ENCODE peak calls at places on chromosomes 16 and 17, in eight cellular contexts. One of them, this sample, is unnamed.

GRCh38 chr17:61457226-61457983 is 5.2 kb downstream of the TBX4 start:
- DNase-seq in glutamatergic neuron: no peak
- DNase-seq in progenitor cell of endocrine pancreas: no peak
- DNase-seq in activated CD4-positive, CD25-positive, alpha-beta regulatory T cell treated with anti-CD3 and anti-CD28 coated beads, Interleukin-2, amount 50 U/mL, for 16 hours: no peak
- DNase-seq in ovary: no peak
- DNase-seq in H1: no peak
- DNase-seq in GM03348: no peak
- DNase-seq in stimulated activated CD4-positive, alpha-beta T cell treated with anti-CD3 and anti-CD28 coated beads, TNF-alpha, amount 100 ng/mL, for 48 hours: no peak
- DNase-seq in this sample: no peak

GRCh38 chr16:76226481-76226880 is 50.7 kb upstream of the CNTNAP4 start:
- DNase-seq in H1: no peak
- DNase-seq in activated CD4-positive, CD25-positive, alpha-beta regulatory T cell treated with anti-CD3 and anti-CD28 coated beads, Interleukin-2, amount 50 U/mL, for 16 hours: no peak
- DNase-seq in glutamatergic neuron: no peak
- DNase-seq in progenitor cell of endocrine pancreas: no peak
- DNase-seq in GM03348: no peak
- DNase-seq in ovary: no peak
- DNase-seq in stimulated activated CD4-positive, alpha-beta T cell treated with anti-CD3 and anti-CD28 coated beads, TNF-alpha, amount 100 ng/mL, for 48 hours: no peak
- DNase-seq in this sample: no peak

GRCh38 chr16:23754594-23755483 is at the start of gene CHP2:
- DNase-seq in H1: no peak
- DNase-seq in progenitor cell of endocrine pancreas: no peak
- DNase-seq in GM03348: peak; percentile 16
- DNase-seq in stimulated activated CD4-positive, alpha-beta T cell treated with anti-CD3 and anti-CD28 coated beads, TNF-alpha, amount 100 ng/mL, for 48 hours: no peak
- DNase-seq in activated CD4-positive, CD25-positive, alpha-beta regulatory T cell treated with anti-CD3 and anti-CD28 coated beads, Interleukin-2, amount 50 U/mL, for 16 hours: no peak
- DNase-seq in ovary: no peak
- DNase-seq in glutamatergic neuron: peak; percentile 23
- DNase-seq in this sample: no peak

GRCh38 chr17:79154951-79155557 is 80.4 kb downstream of the ENGASE start:
- DNase-seq in stimulated activated CD4-positive, alpha-beta T cell treated with anti-CD3 and anti-CD28 coated beads, TNF-alpha, amount 100 ng/mL, for 48 hours: no peak
- DNase-seq in activated CD4-positive, CD25-positive, alpha-beta regulatory T cell treated with anti-CD3 and anti-CD28 coated beads, Interleukin-2, amount 50 U/mL, for 16 hours: no peak
- DNase-seq in glutamatergic neuron: no peak
- DNase-seq in ovary: no peak
- DNase-seq in progenitor cell of endocrine pancreas: no peak
- DNase-seq in H1: no peak
- DNase-seq in GM03348: no peak
- DNase-seq in this sample: no peak

GRCh38 chr16:47037396-47037745 is 63.9 kb upstream of the DNAJA2 start:
- DNase-seq in progenitor cell of endocrine pancreas: no peak
- DNase-seq in stimulated activated CD4-positive, alpha-beta T cell treated with anti-CD3 and anti-CD28 coated beads, TNF-alpha, amount 100 ng/mL, for 48 hours: no peak
- DNase-seq in H1: no peak
- DNase-seq in glutamatergic neuron: no peak
- DNase-seq in ovary: no peak
- DNase-seq in GM03348: no peak
- DNase-seq in activated CD4-positive, CD25-positive, alpha-beta regulatory T cell treated with anti-CD3 and anti-CD28 coated beads, Interleukin-2, amount 50 U/mL, for 16 hours: no peak
- DNase-seq in this sample: no peak

GRCh38 chr16:53131363-53132071 is 76.7 kb downstream of the CHD9 start:
- DNase-seq in progenitor cell of endocrine pancreas: peak; percentile 37
- DNase-seq in stimulated activated CD4-positive, alpha-beta T cell treated with anti-CD3 and anti-CD28 coated beads, TNF-alpha, amount 100 ng/mL, for 48 hours: peak; percentile 48
- DNase-seq in H1: no peak
- DNase-seq in ovary: peak; percentile 74
- DNase-seq in activated CD4-positive, CD25-positive, alpha-beta regulatory T cell treated with anti-CD3 and anti-CD28 coated beads, Interleukin-2, amount 50 U/mL, for 16 hours: peak; percentile 21
- DNase-seq in GM03348: peak; percentile 78
- DNase-seq in glutamatergic neuron: peak; percentile 63
- DNase-seq in this sample: peak; percentile 39

GRCh38 chr17:8073627-8074485 is 13.7 kb downstream of the ALOX12B start:
- DNase-seq in H1: no peak
- DNase-seq in GM03348: peak; percentile 87
- DNase-seq in activated CD4-positive, CD25-positive, alpha-beta regulatory T cell treated with anti-CD3 and anti-CD28 coated beads, Interleukin-2, amount 50 U/mL, for 16 hours: peak; percentile 61
- DNase-seq in ovary: peak; percentile 63
- DNase-seq in stimulated activated CD4-positive, alpha-beta T cell treated with anti-CD3 and anti-CD28 coated beads, TNF-alpha, amount 100 ng/mL, for 48 hours: peak; percentile 72
- DNase-seq in progenitor cell of endocrine pancreas: peak; percentile 69
- DNase-seq in glutamatergic neuron: peak; percentile 89
- DNase-seq in this sample: no peak

GRCh38 chr16:3413730-3414379 is 12.8 kb downstream of the ZNF174 start:
- DNase-seq in GM03348: no peak
- DNase-seq in activated CD4-positive, CD25-positive, alpha-beta regulatory T cell treated with anti-CD3 and anti-CD28 coated beads, Interleukin-2, amount 50 U/mL, for 16 hours: no peak
- DNase-seq in glutamatergic neuron: no peak
- DNase-seq in stimulated activated CD4-positive, alpha-beta T cell treated with anti-CD3 and anti-CD28 coated beads, TNF-alpha, amount 100 ng/mL, for 48 hours: no peak
- DNase-seq in progenitor cell of endocrine pancreas: no peak
- DNase-seq in H1: no peak
- DNase-seq in ovary: no peak
- DNase-seq in this sample: no peak

GRCh38 chr16:84144859-84145639 is at the start of the genes DNAAF1 and HSDL1:
- DNase-seq in glutamatergic neuron: peak; percentile 97
- DNase-seq in H1: peak; percentile 67
- DNase-seq in ovary: peak; percentile 96
- DNase-seq in stimulated activated CD4-positive, alpha-beta T cell treated with anti-CD3 and anti-CD28 coated beads, TNF-alpha, amount 100 ng/mL, for 48 hours: peak; percentile 88
- DNase-seq in activated CD4-positive, CD25-positive, alpha-beta regulatory T cell treated with anti-CD3 and anti-CD28 coated beads, Interleukin-2, amount 50 U/mL, for 16 hours: peak; percentile 91
- DNase-seq in progenitor cell of endocrine pancreas: peak; percentile 97
- DNase-seq in GM03348: peak; percentile 100
- DNase-seq in this sample: peak; percentile 90

GRCh38 chr17:27807567-27808470 is 7.5 kb upstream of the NOS2 start:
- DNase-seq in GM03348: no peak
- DNase-seq in H1: no peak
- DNase-seq in stimulated activated CD4-positive, alpha-beta T cell treated with anti-CD3 and anti-CD28 coated beads, TNF-alpha, amount 100 ng/mL, for 48 hours: peak; percentile 40
- DNase-seq in glutamatergic neuron: no peak
- DNase-seq in progenitor cell of endocrine pancreas: no peak
- DNase-seq in activated CD4-positive, CD25-positive, alpha-beta regulatory T cell treated with anti-CD3 and anti-CD28 coated beads, Interleukin-2, amount 50 U/mL, for 16 hours: peak; percentile 46
- DNase-seq in ovary: no peak
- DNase-seq in this sample: no peak

GRCh38 chr17:10815318-10815717 is 11.4 kb upstream of the TMEM238L start:
- DNase-seq in H1: no peak
- DNase-seq in ovary: no peak
- DNase-seq in stimulated activated CD4-positive, alpha-beta T cell treated with anti-CD3 and anti-CD28 coated beads, TNF-alpha, amount 100 ng/mL, for 48 hours: no peak
- DNase-seq in progenitor cell of endocrine pancreas: no peak
- DNase-seq in activated CD4-positive, CD25-positive, alpha-beta regulatory T cell treated with anti-CD3 and anti-CD28 coated beads, Interleukin-2, amount 50 U/mL, for 16 hours: no peak
- DNase-seq in glutamatergic neuron: no peak
- DNase-seq in GM03348: no peak
- DNase-seq in this sample: no peak

GRCh38 chr16:4021916-4022315 is 94.3 kb downstream of the ADCY9 start:
- DNase-seq in ovary: no peak
- DNase-seq in glutamatergic neuron: no peak
- DNase-seq in GM03348: no peak
- DNase-seq in stimulated activated CD4-positive, alpha-beta T cell treated with anti-CD3 and anti-CD28 coated beads, TNF-alpha, amount 100 ng/mL, for 48 hours: no peak
- DNase-seq in progenitor cell of endocrine pancreas: no peak
- DNase-seq in H1: no peak
- DNase-seq in activated CD4-positive, CD25-positive, alpha-beta regulatory T cell treated with anti-CD3 and anti-CD28 coated beads, Interleukin-2, amount 50 U/mL, for 16 hours: no peak
- DNase-seq in this sample: no peak

GRCh38 chr17:27038676-27039075 is 255.2 kb upstream of the WSB1 start:
- DNase-seq in ovary: no peak
- DNase-seq in progenitor cell of endocrine pancreas: no peak
- DNase-seq in glutamatergic neuron: no peak
- DNase-seq in H1: no peak
- DNase-seq in stimulated activated CD4-positive, alpha-beta T cell treated with anti-CD3 and anti-CD28 coated beads, TNF-alpha, amount 100 ng/mL, for 48 hours: no peak
- DNase-seq in GM03348: no peak
- DNase-seq in activated CD4-positive, CD25-positive, alpha-beta regulatory T cell treated with anti-CD3 and anti-CD28 coated beads, Interleukin-2, amount 50 U/mL, for 16 hours: no peak
- DNase-seq in this sample: no peak

GRCh38 chr16:12210258-12210880 is 233.8 kb downstream of the SNX29 start:
- DNase-seq in progenitor cell of endocrine pancreas: no peak
- DNase-seq in H1: no peak
- DNase-seq in glutamatergic neuron: no peak
- DNase-seq in GM03348: no peak
- DNase-seq in activated CD4-positive, CD25-positive, alpha-beta regulatory T cell treated with anti-CD3 and anti-CD28 coated beads, Interleukin-2, amount 50 U/mL, for 16 hours: no peak
- DNase-seq in stimulated activated CD4-positive, alpha-beta T cell treated with anti-CD3 and anti-CD28 coated beads, TNF-alpha, amount 100 ng/mL, for 48 hours: no peak
- DNase-seq in ovary: no peak
- DNase-seq in this sample: no peak

GRCh38 chr16:80602894-80603293 is 62.1 kb downstream of the DYNLRB2 start:
- DNase-seq in ovary: no peak
- DNase-seq in stimulated activated CD4-positive, alpha-beta T cell treated with anti-CD3 and anti-CD28 coated beads, TNF-alpha, amount 100 ng/mL, for 48 hours: no peak
- DNase-seq in activated CD4-positive, CD25-positive, alpha-beta regulatory T cell treated with anti-CD3 and anti-CD28 coated beads, Interleukin-2, amount 50 U/mL, for 16 hours: no peak
- DNase-seq in GM03348: no peak
- DNase-seq in progenitor cell of endocrine pancreas: no peak
- DNase-seq in glutamatergic neuron: no peak
- DNase-seq in H1: no peak
- DNase-seq in this sample: no peak